ENCODE peak calls at places on chromosomes 13 and 19, in four cellular contexts. One of them, this sample, is unnamed.
A peak's percentile ranks its signal among the peaks of the same experiment; 100 is the strongest.

GRCh38 chr19:43798546-43799409 is 3.5 kb downstream of the LYPD5 start:
- DNase-seq in lower leg skin: peak; percentile 53
- DNase-seq in thoracic aorta: no peak
- DNase-seq in lung: peak; percentile 59
- DNase-seq in this sample: no peak

GRCh38 chr13:37306778-37307544 is 201.5 kb upstream of the CSNK1A1L start:
- DNase-seq in lung: no peak
- DNase-seq in thoracic aorta: no peak
- DNase-seq in lower leg skin: no peak
- DNase-seq in this sample: peak; percentile 92

GRCh38 chr13:80904386-80904785 is 563.5 kb upstream of the SPRY2 start:
- DNase-seq in lower leg skin: no peak
- DNase-seq in thoracic aorta: no peak
- DNase-seq in lung: no peak
- DNase-seq in this sample: no peak

GRCh38 chr13:95915102-95915501 is 138.1 kb downstream of the UGGT2 start:
- DNase-seq in lower leg skin: no peak
- DNase-seq in lung: no peak
- DNase-seq in thoracic aorta: no peak
- DNase-seq in this sample: no peak

GRCh38 chr13:100980171-100980570 is 305.6 kb upstream of the TMTC4 start:
- DNase-seq in thoracic aorta: no peak
- DNase-seq in lung: no peak
- DNase-seq in lower leg skin: no peak
- DNase-seq in this sample: no peak

GRCh38 chr19:18475004-18475453 is 37.1 kb upstream of the ISYNA1 start:
- DNase-seq in lower leg skin: no peak
- DNase-seq in thoracic aorta: no peak
- DNase-seq in lung: no peak
- DNase-seq in this sample: no peak

GRCh38 chr13:114106526-114106925 is 25.9 kb downstream of the RASA3 start:
- DNase-seq in thoracic aorta: no peak
- DNase-seq in lung: no peak
- DNase-seq in lower leg skin: no peak
- DNase-seq in this sample: no peak

GRCh38 chr13:50129923-50130685 is 114.9 kb downstream of the KCNRG start:
- DNase-seq in lower leg skin: no peak
- DNase-seq in thoracic aorta: no peak
- DNase-seq in lung: no peak
- DNase-seq in this sample: no peak

GRCh38 chr13:113022391-113023216 is 53.6 kb downstream of the MCF2L start:
- DNase-seq in lower leg skin: no peak
- DNase-seq in thoracic aorta: no peak
- DNase-seq in lung: no peak
- DNase-seq in this sample: no peak

GRCh38 chr19:13610042-13610691 is 103.9 kb upstream of the CACNA1A start:
- DNase-seq in lower leg skin: no peak
- DNase-seq in lung: no peak
- DNase-seq in thoracic aorta: no peak
- DNase-seq in this sample: no peak

GRCh38 chr13:97261254-97262015 is 39.3 kb downstream of the MBNL2 start:
- DNase-seq in lung: no peak
- DNase-seq in thoracic aorta: no peak
- DNase-seq in lower leg skin: no peak
- DNase-seq in this sample: no peak

GRCh38 chr13:76717092-76717491 is 169.1 kb downstream of the KCTD12 start:
- DNase-seq in thoracic aorta: no peak
- DNase-seq in lung: no peak
- DNase-seq in lower leg skin: no peak
- DNase-seq in this sample: no peak

GRCh38 chr19:17952041-17952976 is 14.6 kb upstream of the KCNN1 start:
- DNase-seq in lower leg skin: no peak
- DNase-seq in thoracic aorta: no peak
- DNase-seq in lung: no peak
- DNase-seq in this sample: no peak

GRCh38 chr19:49097453-49098288 is 12.4 kb downstream of the SNRNP70 start:
- DNase-seq in lung: peak; percentile 68
- DNase-seq in lower leg skin: peak; percentile 62
- DNase-seq in thoracic aorta: no peak
- DNase-seq in this sample: peak; percentile 17

GRCh38 chr19:39428309-39429112 is 7.2 kb downstream of the RPS16 start:
- DNase-seq in thoracic aorta: no peak
- DNase-seq in lung: no peak
- DNase-seq in lower leg skin: no peak
- DNase-seq in this sample: no peak

GRCh38 chr19:15733895-15734294 is 3.9 kb upstream of the OR10H3 start:
- DNase-seq in lung: no peak
- DNase-seq in thoracic aorta: no peak
- DNase-seq in lower leg skin: no peak
- DNase-seq in this sample: no peak

GRCh38 chr13:75481176-75482069 is 546 bp downstream of the TBC1D4 start:
- DNase-seq in lung: peak; percentile 31
- DNase-seq in thoracic aorta: no peak
- DNase-seq in lower leg skin: peak; percentile 21
- DNase-seq in this sample: no peak

GRCh38 chr19:47430041-47430802 is 10.9 kb upstream of the MEIS3 start:
- DNase-seq in thoracic aorta: no peak
- DNase-seq in lower leg skin: no peak
- DNase-seq in lung: peak; percentile 34
- DNase-seq in this sample: no peak

GRCh38 chr19:50567882-50568281 is 353 bp downstream of the LRRC4B start:
- DNase-seq in lung: no peak
- DNase-seq in lower leg skin: no peak
- DNase-seq in thoracic aorta: no peak
- DNase-seq in this sample: no peak

GRCh38 chr19:18966304-18966703 is 25.3 kb upstream of the HOMER3 start:
- DNase-seq in lower leg skin: no peak
- DNase-seq in thoracic aorta: no peak
- DNase-seq in lung: no peak
- DNase-seq in this sample: no peak

GRCh38 chr19:23539499-23539898 is 144.2 kb upstream of the ZNF91 start:
- DNase-seq in lung: no peak
- DNase-seq in thoracic aorta: no peak
- DNase-seq in lower leg skin: no peak
- DNase-seq in this sample: no peak

GRCh38 chr19:56221851-56222250 is 19.8 kb downstream of the ZSCAN5C start:
- DNase-seq in lung: no peak
- DNase-seq in thoracic aorta: no peak
- DNase-seq in lower leg skin: no peak
- DNase-seq in this sample: no peak
- TF ChIP-seq CTCF in lung: no peak
- TF ChIP-seq CTCF in thoracic aorta: no peak
- TF ChIP-seq CTCF in lower leg skin: no peak
- TF ChIP-seq CTCF in this sample: no peak

GRCh38 chr13:53189162-53189561 is 160.5 kb downstream of the OLFM4 start:
- DNase-seq in lower leg skin: no peak
- DNase-seq in lung: no peak
- DNase-seq in thoracic aorta: no peak
- DNase-seq in this sample: no peak
- TF ChIP-seq CTCF in lower leg skin: no peak
- TF ChIP-seq CTCF in lung: no peak
- TF ChIP-seq CTCF in thoracic aorta: no peak
- TF ChIP-seq CTCF in this sample: no peak

GRCh38 chr13:59766236-59766635 is 397.5 kb downstream of the DIAPH3 start:
- DNase-seq in thoracic aorta: no peak
- DNase-seq in lower leg skin: no peak
- DNase-seq in lung: no peak
- DNase-seq in this sample: no peak

GRCh38 chr13:59776924-59777690 is 386.6 kb downstream of the DIAPH3 start:
- DNase-seq in lung: no peak
- DNase-seq in lower leg skin: no peak
- DNase-seq in thoracic aorta: no peak
- DNase-seq in this sample: peak; percentile 60

GRCh38 chr13:59770451-59770850 is 393.3 kb downstream of the DIAPH3 start:
- DNase-seq in lung: no peak
- DNase-seq in thoracic aorta: no peak
- DNase-seq in lower leg skin: no peak
- DNase-seq in this sample: no peak

GRCh38 chr13:59774511-59774911 is 389.2 kb downstream of the DIAPH3 start:
- DNase-seq in thoracic aorta: no peak
- DNase-seq in lower leg skin: no peak
- DNase-seq in lung: no peak
- DNase-seq in this sample: peak; percentile 63

GRCh38 chr13:59771272-59771671 is 392.5 kb downstream of the DIAPH3 start:
- DNase-seq in lung: no peak
- DNase-seq in thoracic aorta: no peak
- DNase-seq in lower leg skin: no peak
- DNase-seq in this sample: no peak
- TF ChIP-seq CTCF in lung: no peak
- TF ChIP-seq CTCF in thoracic aorta: peak; percentile 22
- TF ChIP-seq CTCF in lower leg skin: no peak
- TF ChIP-seq CTCF in this sample: peak; percentile 61

DNA sequence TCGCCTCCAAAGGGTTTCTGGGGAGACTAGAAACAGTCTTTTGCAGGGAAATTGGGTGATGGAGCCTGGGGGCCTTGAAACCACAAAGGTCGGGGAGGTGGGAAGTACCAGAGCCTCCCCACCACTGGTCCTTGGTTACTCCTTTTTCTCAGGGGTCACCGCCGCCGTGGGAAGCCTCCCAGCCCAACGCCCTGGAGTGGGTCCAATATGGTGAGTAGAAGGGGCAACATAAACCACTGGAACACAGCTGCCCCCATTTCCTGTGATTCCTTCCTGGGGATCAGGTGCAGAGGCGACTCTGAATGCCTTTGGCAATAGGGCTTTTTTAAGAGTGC is 5.8 kb downstream of the PGLYRP1 start:
- DNase-seq in lung: no peak
- DNase-seq in thoracic aorta: no peak
- DNase-seq in lower leg skin: no peak
- DNase-seq in this sample: no peak
- TF ChIP-seq CTCF in lung: no peak
- TF ChIP-seq CTCF in thoracic aorta: peak; percentile 22
- TF ChIP-seq CTCF in lower leg skin: no peak
- TF ChIP-seq CTCF in this sample: no peak

DNA sequence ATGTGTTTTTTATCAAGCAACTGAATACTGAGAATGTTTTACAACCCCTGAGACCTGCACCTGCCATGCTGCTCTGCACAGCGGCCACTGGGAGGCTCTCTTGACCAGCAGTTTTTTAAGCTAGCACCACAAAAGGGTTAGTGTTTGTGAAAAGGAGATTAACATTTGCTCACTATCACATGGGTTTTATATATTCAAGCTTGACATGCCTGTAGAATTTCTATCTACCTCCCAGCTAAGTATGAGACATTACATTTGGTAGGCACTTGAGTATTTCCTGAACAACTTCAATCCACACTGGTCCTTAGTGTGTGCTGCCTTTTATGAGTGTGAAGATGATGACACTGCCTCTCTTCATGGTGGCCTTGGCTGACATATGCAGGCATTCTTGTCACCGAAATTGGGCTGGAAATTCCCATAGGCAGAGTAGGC is 1238.9 kb downstream of the UQCRFS1 start:
- DNase-seq in lung: no peak
- DNase-seq in thoracic aorta: no peak
- DNase-seq in lower leg skin: no peak
- DNase-seq in this sample: no peak
- TF ChIP-seq CTCF in lung: no peak
- TF ChIP-seq CTCF in thoracic aorta: no peak
- TF ChIP-seq CTCF in lower leg skin: no peak
- TF ChIP-seq CTCF in this sample: no peak

DNA sequence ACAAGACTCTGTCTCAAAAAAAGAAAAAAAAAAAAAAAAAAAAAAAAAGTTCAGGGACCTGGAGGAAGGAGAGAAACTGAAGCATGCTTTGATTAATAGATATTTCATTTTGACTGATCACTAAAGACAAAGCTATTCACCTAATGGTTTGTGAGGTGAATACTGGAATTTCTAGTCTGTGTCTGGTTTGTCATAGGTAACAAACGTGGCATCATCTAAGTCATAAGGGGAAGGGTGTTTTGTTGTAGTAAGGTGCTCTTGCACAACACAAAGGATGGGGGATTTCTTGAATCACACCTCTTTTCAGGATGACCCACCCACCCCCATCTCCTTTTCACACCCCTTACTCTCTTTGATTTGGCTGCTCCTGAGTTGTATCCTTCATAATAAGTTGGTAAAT is 13.8 kb upstream of the ZNF69 start:
- DNase-seq in thoracic aorta: no peak
- DNase-seq in lower leg skin: no peak
- DNase-seq in lung: no peak
- DNase-seq in this sample: no peak
- TF ChIP-seq CTCF in thoracic aorta: no peak
- TF ChIP-seq CTCF in lower leg skin: no peak
- TF ChIP-seq CTCF in lung: no peak
- TF ChIP-seq CTCF in this sample: no peak

GRCh38 chr13:44471686-44472085 is 98.1 kb downstream of the SERP2 start:
- DNase-seq in thoracic aorta: no peak
- DNase-seq in lower leg skin: no peak
- DNase-seq in lung: no peak
- DNase-seq in this sample: no peak

GRCh38 chr13:44470623-44471562 is 97.3 kb downstream of the SERP2 start:
- DNase-seq in lung: no peak
- DNase-seq in lower leg skin: no peak
- DNase-seq in thoracic aorta: no peak
- DNase-seq in this sample: no peak

DNA sequence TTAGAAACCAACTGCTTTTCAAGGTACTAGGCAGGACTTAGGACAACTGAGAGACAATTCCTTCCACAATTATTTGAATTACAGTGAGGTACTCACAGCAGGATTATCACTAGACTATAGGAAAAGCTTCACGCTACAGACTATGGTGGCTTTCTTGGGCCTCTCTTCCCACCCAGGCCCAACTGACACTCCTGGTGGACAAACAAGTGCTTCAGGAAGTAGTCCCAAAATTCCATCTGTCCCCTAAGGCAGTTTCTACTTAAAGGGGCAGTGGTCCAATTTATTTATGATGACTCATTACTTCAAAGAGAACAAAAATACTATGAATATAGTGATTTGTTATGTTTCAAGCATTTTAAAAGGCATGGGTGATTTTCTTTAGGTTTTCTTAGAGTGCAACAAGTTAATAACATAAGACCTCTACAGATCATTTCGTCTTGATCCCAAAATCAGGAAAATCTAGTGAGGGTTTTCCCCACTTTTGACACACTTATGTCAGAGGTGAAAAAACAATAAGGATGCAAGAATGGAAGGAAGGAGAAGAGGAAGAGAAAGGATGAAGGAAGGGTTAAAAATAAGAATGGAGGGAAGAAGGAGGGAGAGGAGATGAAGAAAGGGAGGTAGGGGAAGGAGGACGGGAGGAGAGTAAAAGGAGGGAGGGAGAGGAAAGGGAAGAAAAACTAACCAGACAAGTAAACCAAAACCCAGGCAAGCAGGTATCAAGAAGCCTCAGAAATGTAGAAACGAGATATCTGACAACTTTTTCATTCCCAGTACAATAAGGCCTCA is 100.7 kb downstream of the SERP2 start:
- DNase-seq in lung: no peak
- DNase-seq in thoracic aorta: no peak
- DNase-seq in lower leg skin: no peak
- DNase-seq in this sample: no peak
- TF ChIP-seq CTCF in lung: no peak
- TF ChIP-seq CTCF in thoracic aorta: no peak
- TF ChIP-seq CTCF in lower leg skin: no peak
- TF ChIP-seq CTCF in this sample: no peak

GRCh38 chr19:32324631-32325215 is 20.7 kb upstream of the ZNF507 start:
- DNase-seq in lung: no peak
- DNase-seq in thoracic aorta: no peak
- DNase-seq in lower leg skin: no peak
- DNase-seq in this sample: no peak
- TF ChIP-seq CTCF in lung: no peak
- TF ChIP-seq CTCF in thoracic aorta: no peak
- TF ChIP-seq CTCF in lower leg skin: no peak
- TF ChIP-seq CTCF in this sample: no peak